ENCODE peak calls at places on chromosomes 13 and 19, in nine cellular contexts. E, X, Y, B, Z, U, D, T and C are unnamed samples. For H3K27me3 and H3K36me3, the result is how much of the 10 kb centered on the place peaks cover.

GRCh38 chr13:66037096-66037495 is 1193.0 kb downstream of the PCDH9 start:
- DNase-seq in B (no peak), X (no peak), T (no peak), D (no peak), E (no peak), Z (no peak), U (no peak), Y (no peak), C (no peak)

GRCh38 chr13:109204657-109205056 is 575.2 kb downstream of the MYO16 start:
- DNase-seq in T (no peak), E (no peak), D (no peak), U (no peak), X (no peak), Z (no peak), Y (no peak), B (no peak), C (no peak)

GRCh38 chr19:6735181-6735891 is 2.0 kb downstream of the GPR108 start:
- DNase-seq in X (no peak), Y (peak), T (no peak), B (no peak), U (no peak), Z (no peak), E (no peak), D (no peak), C (peak)

GRCh38 chr13:97904059-97904458 is 49.4 kb upstream of the IPO5 start:
- DNase-seq in E (no peak), Y (no peak), Z (no peak), X (no peak), U (no peak), D (no peak), B (no peak), T (no peak), C (no peak)

GRCh38 chr13:100508391-100508790 is 80.2 kb downstream of the GGACT start:
- DNase-seq in B (no peak), Y (no peak), D (no peak), U (no peak), Z (no peak), X (no peak), E (no peak), T (no peak), C (no peak)

GRCh38 chr13:27194895-27195764 is 23.5 kb upstream of the USP12 start:
- DNase-seq in U (no peak), B (peak), D (no peak), E (no peak), Y (peak), X (no peak), Z (peak), T (no peak), C (no peak)

GRCh38 chr19:1300744-1301490 is 15.2 kb downstream of the EFNA2 start:
- DNase-seq in X (no peak), D (no peak), Z (no peak), Y (no peak), B (no peak), T (no peak), U (no peak), E (no peak), C (peak)

GRCh38 chr19:48069435-48069834 is 25.6 kb upstream of the CABP5 start:
- DNase-seq in U (no peak), T (no peak), Z (no peak), Y (peak), X (no peak), E (no peak), B (no peak), D (no peak), C (peak)

GRCh38 chr13:92197669-92198068 is 799.2 kb downstream of the GPC5 start:
- DNase-seq in T (no peak), X (no peak), Y (no peak), B (peak), U (no peak), D (no peak), Z (peak), E (no peak), C (no peak)

GRCh38 chr19:34733826-34734600 is at the start of gene ZNF181:
- DNase-seq in D (peak), X (peak), Y (peak), T (peak), Z (peak), E (peak), U (peak), B (peak), C (peak)

GRCh38 chr19:41111296-41111695 is 2.9 kb upstream of the CYP2F1 start:
- DNase-seq in Y (no peak), U (no peak), T (no peak), B (no peak), E (no peak), X (no peak), Z (no peak), D (no peak), C (no peak)
- H3K27me3 ChIP-seq in Y (under half), U (under half), T (under half), B (under half), E (under half), X (under half), Z (under half), D (under half), C (under half)

DNA sequence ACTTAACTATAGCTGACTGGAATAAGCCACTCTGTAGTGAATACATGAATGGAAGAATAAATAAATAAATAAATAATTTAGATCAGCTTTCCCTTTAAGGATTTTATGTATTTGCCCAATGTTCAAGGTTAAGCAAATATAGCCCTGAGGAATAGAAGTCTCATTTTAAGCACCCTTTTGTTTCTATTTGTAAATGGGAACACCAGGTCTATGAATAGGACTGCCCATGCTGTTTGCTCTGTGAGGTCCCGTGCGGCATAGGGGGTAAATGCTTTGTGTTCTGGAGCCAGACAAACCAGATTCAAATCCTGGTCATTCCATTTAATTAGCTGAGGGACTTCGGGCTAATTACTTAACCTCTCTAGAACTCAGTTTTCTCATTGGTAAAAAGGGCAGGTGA is 29.3 kb downstream of the CBY2 start:
- DNase-seq in X (no peak), T (no peak), E (no peak), U (no peak), B (no peak), D (no peak), Z (no peak), Y (no peak), C (no peak)
- H3K4me3 ChIP-seq in X (no peak), T (no peak), E (no peak), U (no peak), B (no peak), D (no peak), Z (no peak), Y (no peak), C (no peak)

GRCh38 chr19:43622070-43622469 is 2.6 kb upstream of the ZNF428 start:
- DNase-seq in X (no peak), Y (no peak), Z (no peak), D (no peak), B (no peak), U (no peak), T (no peak), E (no peak), C (no peak)
- H3K36me3 ChIP-seq in X (under half), Y (under half), Z (under half), D (under half), B (under half), U (under half), T (under half), E (under half), C (under half)

GRCh38 chr13:88754141-88754540 is 1083.0 kb downstream of the SLITRK5 start:
- DNase-seq in B (no peak), D (no peak), X (no peak), Y (no peak), Z (no peak), U (no peak), T (no peak), E (no peak), C (no peak)
- H3K27me3 ChIP-seq in B (under half), D (under half), X (under half), Y (under half), Z (under half), U (under half), T (under half), E (under half), C (under half)

GRCh38 chr19:10420444-10421239 is at the start of gene PDE4A:
- DNase-seq in Y (peak), E (no peak), B (no peak), D (no peak), X (no peak), U (no peak), Z (peak), T (no peak), C (peak)

GRCh38 chr19:10424011-10424637 is 3.8 kb downstream of the PDE4A start:
- DNase-seq in U (peak), D (peak), T (peak), B (peak), E (peak), Z (peak), X (peak), Y (peak), C (peak)

GRCh38 chr19:10421240-10421948 is 1.1 kb downstream of the PDE4A start:
- DNase-seq in E (no peak), Y (no peak), X (no peak), U (no peak), D (no peak), B (no peak), Z (no peak), T (no peak), C (peak)

GRCh38 chr19:10421981-10422461 is 1.7 kb downstream of the PDE4A start:
- DNase-seq in X (no peak), Y (no peak), T (no peak), D (no peak), U (no peak), B (no peak), Z (no peak), E (no peak), C (peak)

DNA sequence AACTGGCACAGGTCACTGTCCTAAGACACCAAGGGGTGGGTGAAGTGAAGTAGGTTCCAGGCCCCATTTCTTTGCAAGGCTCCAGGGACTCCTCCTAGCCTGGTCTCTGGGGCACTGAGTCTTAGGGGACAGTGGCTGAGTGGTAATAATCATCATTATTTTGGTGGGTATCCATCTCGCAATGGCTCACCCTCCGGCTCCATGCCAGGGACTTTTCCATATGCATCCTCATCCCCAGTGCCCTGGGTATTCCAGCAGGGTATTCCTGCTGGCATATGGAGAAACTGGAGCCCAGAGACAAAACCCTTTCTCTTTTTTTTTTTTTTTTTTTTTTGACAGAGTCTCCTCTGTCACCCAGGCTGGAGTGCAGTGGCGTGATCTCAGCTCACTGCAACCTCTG is 2.5 kb downstream of the PDE4A start:
- DNase-seq in Y (no peak), X (no peak), D (no peak), Z (no peak), B (no peak), U (no peak), T (no peak), E (no peak), C (peak)
- H3K4me3 ChIP-seq in Y (no peak), X (no peak), D (no peak), Z (no peak), B (no peak), U (no peak), T (no peak), E (no peak), C (no peak)